ENCODE peak calls at places on chromosome 19, in five cellular contexts. O is HepG2, H is K562, N is GM12878, D is H1. Y is an unnamed sample. For H4K20me1, the result is how much of the 10 kb centered on the place peaks cover.

GRCh38 chr19:29263305-29264080 is 50.5 kb upstream of the UQCRFS1 start:
- DNase-seq in O (peak), H (peak), N (no peak), D (peak), Y (peak)

GRCh38 chr19:48770223-48770622 is 14.9 kb downstream of the FGF21 start:
- DNase-seq in O (no peak), H (no peak), N (no peak), D (no peak), Y (no peak)

GRCh38 chr19:58319241-58319640 is 7.6 kb upstream of the ZSCAN22 start:
- DNase-seq in O (no peak), H (no peak), N (no peak), D (no peak), Y (no peak)

GRCh38 chr19:19578241-19578640 is 40.2 kb downstream of the CILP2 start:
- DNase-seq in O (no peak), H (no peak), N (no peak), D (no peak), Y (no peak)

GRCh38 chr19:45417151-45417550 is 6.6 kb downstream of the ERCC1 start:
- DNase-seq in O (no peak), H (peak), N (no peak), D (no peak), Y (no peak)

GRCh38 chr19:6210721-6211600 is 68.8 kb downstream of the MLLT1 start:
- DNase-seq in O (no peak), H (no peak), N (no peak), D (no peak), Y (no peak)

GRCh38 chr19:20247016-20247683 is 80.1 kb downstream of the ZNF486 start:
- DNase-seq in O (no peak), H (no peak), N (no peak), D (peak), Y (peak)

GRCh38 chr19:48654299-48655059 is 8.5 kb upstream of the CA11 start:
- DNase-seq in O (no peak), H (peak), N (no peak), D (no peak), Y (no peak)

GRCh38 chr19:45169602-45170001 is 8.4 kb downstream of the TRAPPC6A start:
- DNase-seq in O (no peak), H (no peak), N (no peak), D (no peak), Y (no peak)

GRCh38 chr19:58386166-58386575 is 898 bp upstream of the RPS5 start:
- DNase-seq in O (no peak), H (no peak), N (no peak), D (no peak), Y (no peak)

GRCh38 chr19:46963093-46963734 is 56.4 kb upstream of the NPAS1 start:
- DNase-seq in O (no peak), H (no peak), N (no peak), D (no peak), Y (no peak)

GRCh38 chr19:2217591-2217990 is 18.5 kb downstream of the PLEKHJ1 start:
- DNase-seq in O (no peak), H (no peak), N (no peak), D (no peak), Y (no peak)
- H4K20me1 ChIP-seq in O (under half), H (under half), N (under half), D (under half), Y (under half)

DNA sequence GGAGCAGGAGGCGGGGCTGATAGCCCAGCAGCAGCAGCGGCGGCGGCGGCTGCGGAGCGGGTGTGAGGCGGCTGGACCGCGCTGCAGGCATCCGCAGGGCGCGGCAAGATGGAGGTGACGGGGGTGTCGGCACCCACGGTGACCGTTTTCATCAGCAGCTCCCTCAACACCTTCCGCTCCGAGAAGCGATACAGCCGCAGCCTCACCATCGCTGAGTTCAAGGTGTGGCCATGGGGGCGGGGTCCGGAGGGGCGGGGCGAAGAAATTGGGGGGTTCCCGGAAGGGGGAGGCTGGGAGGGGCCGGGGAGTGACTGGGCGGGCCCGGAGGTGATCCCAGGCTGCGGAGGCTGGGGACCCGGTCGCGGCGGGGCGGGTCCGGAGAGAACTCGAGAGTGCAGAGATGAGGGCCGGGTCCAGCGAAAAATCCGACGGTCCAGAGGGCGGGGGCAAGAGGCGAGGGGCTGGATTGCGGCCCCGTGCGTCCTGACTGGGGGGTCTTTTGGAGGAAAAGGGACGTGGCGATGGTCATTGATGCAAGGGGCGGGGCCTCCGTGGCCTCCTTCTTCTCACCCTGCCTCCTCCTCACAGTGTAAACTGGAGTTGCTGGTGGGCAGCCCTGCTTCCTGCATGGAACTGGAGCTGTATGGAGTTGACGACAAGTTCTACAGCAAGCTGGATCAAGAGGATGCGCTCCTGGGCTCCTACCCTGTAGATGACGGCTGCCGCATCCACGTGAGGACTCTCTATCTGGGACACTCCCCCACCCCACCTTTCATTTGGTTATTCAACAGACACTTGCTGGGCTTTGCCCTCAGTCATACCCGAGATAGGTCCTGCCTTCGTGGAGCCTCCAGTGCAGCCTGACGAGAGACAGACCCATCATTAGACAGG is at the start of gene TBCB:
- DNase-seq in O (peak), H (peak), N (no peak), D (no peak), Y (peak)
- TF ChIP-seq CREB1 in O (no peak), H (no peak), N (peak), D (peak), Y (peak)

GRCh38 chr19:13063461-13064091 is 39.1 kb downstream of the LYL1 start:
- DNase-seq in O (no peak), H (no peak), N (no peak), D (no peak), Y (no peak)
- H4K20me1 ChIP-seq in O (under half), H (under half), N (under half), D (under half), Y (under half)

GRCh38 chr19:41304706-41305483 is 5.1 kb upstream of the CCDC97 start:
- DNase-seq in O (no peak), H (no peak), N (no peak), D (no peak), Y (no peak)

GRCh38 chr19:41303941-41304340 is 6.0 kb upstream of the CCDC97 start:
- DNase-seq in O (no peak), H (no peak), N (no peak), D (no peak), Y (no peak)

GRCh38 chr19:41299755-41300089 is 10.2 kb upstream of the CCDC97 start:
- DNase-seq in O (no peak), H (no peak), N (no peak), D (no peak), Y (no peak)

GRCh38 chr19:41305923-41306322 is 4.0 kb upstream of the CCDC97 start:
- DNase-seq in O (no peak), H (no peak), N (no peak), D (no peak), Y (no peak)

GRCh38 chr19:41302624-41303351 is 7.2 kb upstream of the CCDC97 start:
- DNase-seq in O (no peak), H (no peak), N (peak), D (no peak), Y (no peak)
- TF ChIP-seq CREB1 in O (no peak), H (no peak), N (no peak), D (no peak), Y (no peak)

GRCh38 chr19:4061178-4061682 is 5.5 kb downstream of the ZBTB7A start:
- DNase-seq in O (peak), H (no peak), N (no peak), D (no peak), Y (peak)
- H4K20me1 ChIP-seq in O (half or more), H (half or more), N (under half), D (under half), Y (under half)

GRCh38 chr19:11201791-11202190 is 4.4 kb upstream of the KANK2 start:
- DNase-seq in O (no peak), H (no peak), N (no peak), D (no peak), Y (no peak)

GRCh38 chr19:11204076-11204602 is 6.8 kb upstream of the KANK2 start:
- DNase-seq in O (no peak), H (no peak), N (no peak), D (no peak), Y (no peak)

GRCh38 chr19:11202488-11203193 is 5.3 kb upstream of the KANK2 start:
- DNase-seq in O (no peak), H (no peak), N (no peak), D (no peak), Y (no peak)

GRCh38 chr19:11204943-11205349 is 7.6 kb upstream of the KANK2 start:
- DNase-seq in O (no peak), H (no peak), N (peak), D (no peak), Y (no peak)

DNA sequence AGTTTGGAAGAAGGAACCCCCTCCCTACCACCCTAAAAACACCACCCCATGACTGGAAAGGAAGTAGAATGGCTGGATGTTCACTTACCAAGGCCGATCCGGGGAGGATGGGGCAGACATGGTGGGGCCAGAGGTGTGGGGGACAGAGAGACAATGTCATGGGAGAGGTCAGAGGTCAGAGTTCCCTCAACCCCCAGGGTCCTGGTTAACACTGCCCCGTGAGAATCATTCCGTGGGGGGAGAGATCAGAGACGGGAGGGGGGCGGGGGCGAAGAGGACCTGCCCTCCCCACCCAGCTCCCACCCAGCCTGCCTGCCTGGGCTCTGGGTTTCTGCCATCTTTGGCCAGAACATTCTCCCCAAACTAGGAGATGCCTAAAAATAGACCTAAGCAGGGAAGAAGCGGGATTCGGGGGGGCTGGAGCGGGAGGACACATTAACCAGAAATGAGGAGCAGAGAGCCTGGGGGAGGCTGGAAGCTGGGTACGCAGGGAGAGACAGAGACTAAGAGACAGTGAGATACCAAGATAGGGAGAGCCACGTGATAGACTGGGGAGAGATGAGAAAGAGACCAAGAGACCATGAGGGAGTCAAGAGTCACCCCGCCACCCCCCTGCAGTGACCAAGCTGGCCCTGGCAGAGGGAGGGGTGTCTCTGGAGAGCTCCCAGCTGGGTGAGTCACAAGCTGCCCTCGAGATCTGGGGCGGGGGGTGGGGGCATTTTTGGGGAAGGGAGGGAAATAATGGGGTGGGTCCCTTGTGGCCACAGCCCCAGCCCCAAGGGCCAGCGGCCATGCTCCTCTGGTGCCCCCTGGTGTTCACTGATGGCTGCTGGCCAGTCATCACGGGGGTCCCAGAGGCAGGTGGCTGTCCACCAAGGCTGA is 6.1 kb upstream of the KANK2 start:
- DNase-seq in O (peak), H (peak), N (no peak), D (peak), Y (peak)
- TF ChIP-seq CREB1 in O (no peak), H (no peak), N (no peak), D (peak), Y (no peak)

GRCh38 chr19:50158577-50158976 is 4.5 kb downstream of the IZUMO2 start:
- DNase-seq in O (no peak), H (peak), N (no peak), D (no peak), Y (no peak)
- H4K20me1 ChIP-seq in O (under half), H (under half), N (under half), D (under half), Y (under half)

GRCh38 chr19:11265785-11266236 is 3.5 kb upstream of the DOCK6 start:
- DNase-seq in O (peak), H (peak), N (no peak), D (no peak), Y (no peak)
- TF ChIP-seq CREB1 in O (peak), H (no peak), N (no peak), D (no peak), Y (no peak)

GRCh38 chr19:42295831-42296525 is 6.0 kb upstream of the PRR19 start:
- DNase-seq in O (peak), H (peak), N (peak), D (peak), Y (peak)

GRCh38 chr19:42297034-42297433 is 4.9 kb upstream of the PRR19 start:
- DNase-seq in O (no peak), H (no peak), N (no peak), D (no peak), Y (no peak)

GRCh38 chr19:42293966-42294365 is 8.0 kb upstream of the PRR19 start:
- DNase-seq in O (no peak), H (no peak), N (no peak), D (no peak), Y (no peak)

GRCh38 chr19:42294471-42295137 is 7.3 kb upstream of the PRR19 start:
- DNase-seq in O (no peak), H (no peak), N (no peak), D (no peak), Y (no peak)

GRCh38 chr19:42295342-42295741 is 6.6 kb upstream of the PRR19 start:
- DNase-seq in O (no peak), H (no peak), N (no peak), D (peak), Y (no peak)
- H4K20me1 ChIP-seq in O (under half), H (under half), N (under half), D (under half), Y (under half)

DNA sequence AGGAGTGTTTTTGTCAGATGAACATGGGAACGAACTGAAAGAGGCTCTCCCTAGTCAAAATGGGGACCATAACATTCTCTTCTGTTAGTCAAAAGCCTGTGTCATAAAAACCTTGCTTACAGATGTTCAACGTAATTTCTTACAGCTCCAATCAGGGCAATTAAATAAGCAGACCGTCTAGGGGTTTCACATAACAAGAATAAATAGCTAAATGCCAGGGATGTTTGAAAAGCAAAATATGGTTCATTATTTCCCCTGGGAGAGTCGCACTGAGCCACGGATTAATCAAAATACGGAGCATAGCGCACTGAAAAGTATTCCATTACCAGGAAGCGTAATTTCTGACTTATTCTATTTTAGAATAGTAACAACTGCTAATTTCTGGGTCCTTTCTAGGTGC is 63.7 kb upstream of the MRI1 start:
- DNase-seq in O (no peak), H (no peak), N (no peak), D (no peak), Y (no peak)
- TF ChIP-seq CREB1 in O (no peak), H (no peak), N (no peak), D (no peak), Y (no peak)